ENCODE peak calls at places on chromosome 14, in five cellular contexts. S is MM.1S, U is neural progenitor cell, D is hepatocyte, L is HCT116. H is an unnamed sample. For H3K36me3, the result is how much of the 10 kb centered on the place peaks cover.

GRCh38 chr14:58395815-58396626 is at the start of gene TOMM20L:
- DNase-seq in L (peak), S (peak), U (peak), D (peak), H (peak)

GRCh38 chr14:92531151-92531873 is 17.7 kb downstream of the RIN3 start:
- DNase-seq in U (no peak), S (no peak), L (no peak), D (no peak), H (no peak)

GRCh38 chr14:99273025-99273723 is 1.2 kb upstream of the BCL11B start:
- DNase-seq in D (peak), U (peak), L (no peak), S (no peak), H (peak)

GRCh38 chr14:32018391-32019092 is 58.6 kb upstream of the ARHGAP5 start:
- DNase-seq in S (no peak), D (no peak), U (peak), L (no peak), H (no peak)

GRCh38 chr14:64610049-64610746 is 60.4 kb downstream of the PPP1R36 start:
- DNase-seq in U (no peak), S (no peak), D (no peak), L (no peak), H (no peak)

GRCh38 chr14:68571073-68571703 is 221.7 kb downstream of the ZFP36L1 start:
- DNase-seq in S (no peak), L (no peak), U (no peak), D (no peak), H (no peak)

GRCh38 chr14:101596742-101597141 is 35.4 kb downstream of the DIO3 start:
- DNase-seq in S (no peak), U (no peak), L (no peak), D (no peak), H (no peak)

GRCh38 chr14:37931998-37932397 is 275.7 kb upstream of the SSTR1 start:
- DNase-seq in L (no peak), U (no peak), S (no peak), D (no peak), H (no peak)

GRCh38 chr14:100524233-100524932 is 62.8 kb downstream of the BEGAIN start:
- DNase-seq in S (no peak), D (peak), U (no peak), L (no peak), H (no peak)

GRCh38 chr14:68137704-68138619 is 318.4 kb downstream of the RAD51B start:
- DNase-seq in U (peak), S (no peak), D (peak), L (peak), H (peak)

GRCh38 chr14:69481815-69482568 is 2.5 kb upstream of the PLEKHD1 start:
- DNase-seq in S (peak), L (no peak), U (no peak), D (no peak), H (no peak)

GRCh38 chr14:38108681-38109080 is 99.0 kb upstream of the SSTR1 start:
- DNase-seq in U (no peak), L (no peak), S (no peak), D (no peak), H (no peak)

GRCh38 chr14:103366741-103367140 is 18.5 kb upstream of the MARK3 start:
- DNase-seq in L (no peak), S (no peak), U (no peak), D (no peak), H (no peak)

GRCh38 chr14:99808515-99808914 is 15.3 kb downstream of the EML1 start:
- DNase-seq in S (no peak), U (no peak), L (no peak), D (no peak), H (no peak)

GRCh38 chr14:21054768-21055145 is 2.9 kb upstream of the RNASE8 start:
- DNase-seq in L (no peak), S (no peak), U (no peak), D (no peak), H (no peak)

GRCh38 chr14:75610839-75611238 is 32.4 kb downstream of the FLVCR2 start:
- DNase-seq in S (no peak), D (no peak), L (no peak), U (no peak), H (no peak)

GRCh38 chr14:50060871-50061663 is 55.3 kb downstream of the VCPKMT start:
- DNase-seq in L (no peak), U (no peak), D (peak), S (no peak), H (peak)

GRCh38 chr14:73231874-73232851 is 5.1 kb upstream of the PAPLN start:
- DNase-seq in L (no peak), S (no peak), U (peak), D (peak), H (no peak)

GRCh38 chr14:66444271-66444987 is 41.7 kb upstream of the CCDC196 start:
- DNase-seq in L (no peak), U (no peak), S (no peak), D (no peak), H (no peak)

GRCh38 chr14:69631509-69631908 is 20.1 kb downstream of the SUSD6 start:
- DNase-seq in U (no peak), L (no peak), D (no peak), S (no peak), H (no peak)

GRCh38 chr14:100076133-100076532 is 10.9 kb downstream of the EVL start:
- DNase-seq in U (peak), D (no peak), S (no peak), L (peak), H (peak)

GRCh38 chr14:59202031-59202430 is 13.6 kb downstream of the DAAM1 start:
- DNase-seq in U (no peak), D (no peak), L (no peak), S (no peak), H (no peak)

GRCh38 chr14:68908201-68908600 is 70.9 kb downstream of the ACTN1 start:
- DNase-seq in L (no peak), D (no peak), U (no peak), S (no peak), H (no peak)

GRCh38 chr14:93317836-93318807 is 14.7 kb downstream of the BTBD7 start:
- DNase-seq in S (no peak), L (no peak), U (no peak), D (peak), H (no peak)

GRCh38 chr14:47150267-47150666 is 498.7 kb upstream of the RPL10L start:
- DNase-seq in U (no peak), S (no peak), D (no peak), L (no peak), H (no peak)

GRCh38 chr14:64654931-64655330 is 49.3 kb upstream of the PLEKHG3 start:
- DNase-seq in S (no peak), U (no peak), L (no peak), D (no peak), H (no peak)

GRCh38 chr14:55332654-55333570 is 61.7 kb downstream of the FBXO34 start:
- DNase-seq in U (no peak), L (no peak), D (no peak), S (peak), H (no peak)

GRCh38 chr14:70073924-70074566 is 114.7 kb downstream of the SLC8A3 start:
- DNase-seq in U (peak), L (peak), S (peak), D (peak), H (peak)

GRCh38 chr14:90045608-90046007 is 16.2 kb upstream of the KCNK13 start:
- DNase-seq in S (no peak), L (no peak), D (no peak), U (no peak), H (no peak)

GRCh38 chr14:95111507-95112164 is 45.7 kb downstream of the DICER1 start:
- DNase-seq in S (no peak), L (no peak), D (no peak), U (no peak), H (no peak)

GRCh38 chr14:95106966-95107365 is 50.4 kb downstream of the DICER1 start:
- DNase-seq in U (no peak), S (no peak), L (no peak), D (no peak), H (peak)

GRCh38 chr14:95107711-95108110 is 49.6 kb downstream of the DICER1 start:
- DNase-seq in D (no peak), S (no peak), L (no peak), U (no peak), H (no peak)

GRCh38 chr14:95113476-95113875 is 43.9 kb downstream of the DICER1 start:
- DNase-seq in U (no peak), L (no peak), D (no peak), S (no peak), H (no peak)

GRCh38 chr14:95110178-95110577 is 47.2 kb downstream of the DICER1 start:
- DNase-seq in U (no peak), L (no peak), S (no peak), D (no peak), H (no peak)
- H3K36me3 ChIP-seq in U (under half), L (under half), S (under half), D (under half), H (under half)

GRCh38 chr14:105062048-105062433 is 3.2 kb downstream of the GPR132 start:
- DNase-seq in D (no peak), S (no peak), U (no peak), L (no peak), H (no peak)
- H3K4me2 ChIP-seq in D (no peak), S (no peak), U (no peak), L (no peak), H (no peak)

GRCh38 chr14:85852900-85853299 is 323.0 kb downstream of the FLRT2 start:
- DNase-seq in U (no peak), D (no peak), S (no peak), L (no peak), H (no peak)
- TF ChIP-seq CTCF in U (no peak), D (no peak), S (no peak), L (no peak), H (no peak)

DNA sequence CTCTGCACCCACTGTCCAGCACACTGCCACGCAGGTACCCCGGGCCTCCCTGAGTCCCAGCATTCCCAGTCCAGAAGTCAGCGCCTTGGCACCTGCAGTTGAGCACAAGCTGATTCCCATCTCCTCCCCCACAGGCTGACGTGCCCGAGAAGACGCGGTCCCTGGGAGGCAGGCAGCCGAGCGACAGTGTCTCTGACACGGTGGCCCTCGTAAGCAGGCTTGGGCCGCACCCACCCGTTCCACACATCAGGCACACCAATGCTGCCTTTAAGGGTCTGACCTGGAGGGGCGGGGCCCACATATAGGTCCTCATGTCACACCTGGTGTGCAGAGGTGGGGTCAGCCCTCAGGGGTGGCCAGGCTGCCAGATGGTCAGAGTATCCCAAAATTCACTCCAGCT is 18.4 kb upstream of the TEX22 start:
- DNase-seq in S (no peak), U (no peak), D (no peak), L (no peak), H (no peak)
- H3K36me3 ChIP-seq in S (under half), U (under half), D (under half), L (under half), H (under half)

GRCh38 chr14:76919811-76920571 is 93.8 kb downstream of the LRRC74A start:
- DNase-seq in L (no peak), S (no peak), D (peak), U (no peak), H (peak)
- H3K4me2 ChIP-seq in L (peak), S (no peak), D (peak), U (no peak), H (peak)

DNA sequence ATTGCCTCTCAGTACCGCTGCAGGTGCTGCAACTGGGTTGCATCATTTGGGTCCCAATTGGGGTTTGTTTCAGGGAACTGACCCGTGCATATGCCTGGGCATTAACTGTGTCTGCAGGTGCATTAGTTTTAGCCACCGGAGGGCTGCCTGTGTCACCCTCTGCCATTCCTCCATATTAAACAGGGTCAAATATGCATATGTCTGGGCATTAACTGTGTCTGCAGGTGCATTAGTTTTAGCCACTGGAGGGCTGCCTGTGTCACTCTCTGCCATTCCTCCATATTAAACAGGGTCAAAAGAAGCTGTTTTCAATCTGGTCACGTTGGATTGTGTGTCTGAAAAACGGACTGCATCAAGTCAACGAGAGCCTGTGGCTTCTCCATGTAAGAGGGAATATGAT is 1317.0 kb downstream of the TMEM121 start:
- DNase-seq in L (no peak), D (no peak), U (no peak), S (no peak), H (no peak)
- TF ChIP-seq CTCF in L (no peak), D (no peak), U (no peak), S (peak), H (no peak)

GRCh38 chr14:79271122-79271521 is 940.2 kb downstream of the DIO2 start:
- DNase-seq in D (no peak), L (no peak), S (no peak), U (no peak), H (no peak)
- H3K36me3 ChIP-seq in D (under half), L (under half), S (under half), U (under half), H (under half)

DNA sequence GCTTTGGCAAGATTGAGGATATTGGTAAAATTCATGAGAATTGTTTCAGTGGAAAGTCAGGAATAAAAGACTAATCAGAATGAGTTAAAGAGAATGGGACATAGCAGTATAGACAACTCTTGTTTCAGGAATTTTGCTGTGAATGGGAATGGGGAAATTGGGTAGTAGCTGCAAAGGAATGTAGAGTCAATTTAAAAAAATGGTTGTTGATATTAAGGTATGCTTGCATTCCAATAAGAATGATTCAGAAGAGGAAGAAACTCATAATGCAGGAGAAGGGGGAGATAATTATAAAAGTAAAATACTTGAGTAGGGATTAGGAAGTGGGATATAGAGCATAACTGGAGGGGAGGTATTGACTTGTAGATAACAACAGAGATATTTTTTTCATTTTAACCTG is 40.7 kb downstream of the MNAT1 start:
- DNase-seq in D (no peak), L (no peak), U (no peak), S (no peak), H (peak)
- H3K4me2 ChIP-seq in D (no peak), L (peak), U (no peak), S (no peak), H (peak)

DNA sequence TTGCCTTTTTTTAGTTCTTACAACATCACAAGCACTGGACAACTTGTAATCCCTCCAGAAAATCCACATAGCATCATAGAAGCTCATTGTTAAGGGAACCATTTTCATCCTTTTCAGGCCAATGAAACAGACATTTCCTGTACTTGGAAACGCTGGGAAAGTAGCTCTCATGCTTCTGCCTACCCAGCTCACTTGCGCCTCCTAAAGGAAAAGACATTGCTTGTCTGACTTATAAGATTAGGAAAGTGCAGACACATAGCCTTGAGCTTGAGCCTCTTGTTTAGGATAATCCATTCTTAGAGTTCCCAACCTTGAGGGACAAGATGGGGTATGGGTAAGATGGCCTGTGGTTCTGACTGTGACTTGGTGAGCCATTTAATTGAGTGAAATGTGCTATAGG is 589.5 kb downstream of the NOVA1 start:
- DNase-seq in L (no peak), U (peak), S (no peak), D (peak), H (no peak)
- TF ChIP-seq CTCF in L (no peak), U (peak), S (no peak), D (no peak), H (no peak)